ENCODE peak calls at places on chromosomes 5 and 9, in four cellular contexts. L is sigmoid colon, Z is psoas muscle, Q is IMR-90. J is an unnamed sample.
A peak's percentile ranks its signal among the peaks of the same experiment; 100 is the strongest.

GRCh38 chr9:76576344-76576743 is 117.4 kb downstream of the GCNT1 start:
- DNase-seq in L (peak; percentile 68), Z (no peak), Q (peak; percentile 66), J (no peak)

GRCh38 chr9:32378496-32378895 is 5.9 kb upstream of the ACO1 start:
- DNase-seq in Q (peak; percentile 81), Z (no peak), L (no peak), J (no peak)

GRCh38 chr5:9782806-9783560 is 152.8 kb upstream of the TAS2R1 start:
- DNase-seq in L (no peak), Q (peak; percentile 91), Z (no peak), J (no peak)

GRCh38 chr5:132905938-132906337 is 32.5 kb downstream of the LEAP2 start:
- DNase-seq in Z (no peak), L (no peak), Q (peak; percentile 50), J (no peak)

GRCh38 chr5:157456301-157456700 is 3.7 kb upstream of the NIPAL4 start:
- DNase-seq in Z (no peak), Q (no peak), L (no peak), J (peak; percentile 86)

GRCh38 chr5:107320851-107321250 is 349.9 kb downstream of the EFNA5 start:
- DNase-seq in L (no peak), Z (no peak), Q (no peak), J (no peak)

GRCh38 chr5:58149345-58149744 is 310.5 kb downstream of the PLK2 start:
- DNase-seq in Z (no peak), Q (peak; percentile 24), L (no peak), J (no peak)

GRCh38 chr9:130997925-130998595 is 10.9 kb upstream of the LAMC3 start:
- DNase-seq in L (no peak), Z (peak; percentile 81), Q (peak; percentile 54), J (peak; percentile 83)

GRCh38 chr5:66247176-66247960 is 103.3 kb downstream of the SREK1 start:
- DNase-seq in Q (peak; percentile 85), L (no peak), Z (no peak), J (no peak)

GRCh38 chr5:8907168-8907868 is 638.6 kb downstream of the SEMA5A start:
- DNase-seq in Q (peak; percentile 93), Z (no peak), L (no peak), J (no peak)

GRCh38 chr9:89291741-89292140 is 19.3 kb upstream of the CKS2 start:
- DNase-seq in Q (no peak), L (no peak), Z (no peak), J (no peak)

GRCh38 chr5:58974601-58975000 is 391.7 kb downstream of the RAB3C start:
- DNase-seq in Q (no peak), L (no peak), Z (no peak), J (no peak)

GRCh38 chr5:144313147-144313726 is 142.6 kb downstream of the KCTD16 start:
- DNase-seq in L (no peak), Q (no peak), Z (no peak), J (no peak)

GRCh38 chr5:152113401-152113800 is 188.8 kb upstream of the GLRA1 start:
- DNase-seq in Z (no peak), Q (no peak), L (no peak), J (no peak)

GRCh38 chr5:60404171-60404570 is 295.8 kb downstream of the DEPDC1B start:
- DNase-seq in Z (no peak), Q (no peak), L (no peak), J (no peak)

GRCh38 chr5:155733935-155734334 is 593.0 kb upstream of the SGCD start:
- DNase-seq in Q (no peak), Z (no peak), L (no peak), J (no peak)

GRCh38 chr5:169763437-169764301 is 126.6 kb downstream of the DOCK2 start:
- DNase-seq in L (no peak), Z (no peak), Q (peak; percentile 36), J (no peak)

GRCh38 chr5:150589791-150590601 is 50.5 kb upstream of the SYNPO start:
- DNase-seq in Q (peak; percentile 62), Z (peak; percentile 90), L (peak; percentile 92), J (no peak)

GRCh38 chr5:140111859-140112551 is 1.9 kb upstream of the PURA start:
- DNase-seq in Q (no peak), L (no peak), Z (no peak), J (no peak)

GRCh38 chr9:121362813-121363585 is 7.1 kb downstream of the STOM start:
- DNase-seq in Q (peak; percentile 52), Z (no peak), L (no peak), J (no peak)

GRCh38 chr5:173268750-173269580 is 34.0 kb upstream of the NKX2-5 start:
- DNase-seq in Z (no peak), L (no peak), Q (no peak), J (no peak)

GRCh38 chr5:172659909-172660628 is 19.0 kb downstream of the NEURL1B start:
- DNase-seq in Q (peak; percentile 94), L (peak; percentile 98), Z (peak; percentile 88), J (peak; percentile 92)

GRCh38 chr5:173825215-173825865 is 62.8 kb upstream of the CPEB4 start:
- DNase-seq in L (no peak), Z (peak; percentile 75), Q (no peak), J (peak; percentile 82)

GRCh38 chr5:13946111-13946510 is 1.6 kb upstream of the DNAH5 start:
- DNase-seq in Z (no peak), Q (peak; percentile 10), L (no peak), J (peak; percentile 14)

GRCh38 chr9:126116351-126117157 is 210.1 kb upstream of the MVB12B start:
- DNase-seq in L (peak; percentile 14), Z (no peak), Q (no peak), J (no peak)

GRCh38 chr9:28342815-28343338 is 769.6 kb upstream of the C9orf72 start:
- DNase-seq in L (no peak), Q (no peak), Z (no peak), J (no peak)

GRCh38 chr9:5095795-5096194 is 89.6 kb downstream of the INSL6 start:
- DNase-seq in Z (no peak), Q (no peak), L (no peak), J (no peak)

GRCh38 chr5:38540348-38540747 is 16.1 kb downstream of the LIFR start:
- DNase-seq in Q (no peak), Z (peak; percentile 82), L (no peak), J (no peak)
- H3K4me3 ChIP-seq in Q (no peak overlapping the region), Z (peak overlapping the region; percentile 42), L (no peak overlapping the region), J (no peak overlapping the region)

GRCh38 chr9:127912296-127912695 is 4.5 kb downstream of the ST6GALNAC4 start:
- DNase-seq in Z (peak; percentile 44), L (no peak), Q (no peak), J (no peak)

GRCh38 chr9:127908660-127908926 is 8.2 kb downstream of the ST6GALNAC4 start:
- DNase-seq in L (no peak), Q (no peak), Z (no peak), J (no peak)

GRCh38 chr9:127912882-127913281 is 4.0 kb downstream of the ST6GALNAC4 start:
- DNase-seq in Z (peak; percentile 41), Q (no peak), L (no peak), J (no peak)

GRCh38 chr9:127909839-127910273 is 7.0 kb downstream of the ST6GALNAC4 start:
- DNase-seq in Q (no peak), Z (peak; percentile 38), L (no peak), J (no peak)

DNA sequence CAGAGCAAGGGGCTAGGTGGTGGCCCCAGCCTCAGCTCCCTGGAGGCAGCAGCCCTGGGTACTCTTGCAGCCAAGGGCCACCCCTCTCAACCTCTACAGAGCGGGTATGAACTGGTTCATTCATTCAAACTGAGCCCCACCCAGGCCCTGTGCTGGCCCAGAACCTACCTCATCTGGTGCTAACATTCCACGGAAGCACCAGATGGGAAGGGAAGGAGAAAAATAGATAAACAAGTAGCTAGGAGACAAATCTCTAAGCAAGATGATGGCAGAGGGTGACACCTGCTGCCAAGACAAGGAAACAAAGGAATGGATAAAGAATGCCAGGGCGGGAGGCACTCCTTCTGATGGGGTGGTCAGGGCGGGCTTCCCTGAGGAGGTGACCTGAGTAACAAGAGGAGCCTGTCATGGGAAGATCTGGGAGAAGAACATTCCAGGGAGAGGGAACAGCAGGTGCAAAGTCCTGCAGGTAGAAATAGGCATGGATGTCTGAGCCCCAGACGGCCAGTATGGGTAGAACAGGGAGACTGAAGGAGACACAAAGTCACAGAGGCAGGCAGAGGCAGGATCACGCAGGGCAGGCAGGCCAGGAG is 6.1 kb downstream of the ST6GALNAC4 start:
- DNase-seq in Q (peak; percentile 47), Z (peak; percentile 46), L (no peak), J (no peak)
- TF ChIP-seq CTCF in Q (peak; percentile 37), Z (no peak), L (no peak), J (no peak)

DNA sequence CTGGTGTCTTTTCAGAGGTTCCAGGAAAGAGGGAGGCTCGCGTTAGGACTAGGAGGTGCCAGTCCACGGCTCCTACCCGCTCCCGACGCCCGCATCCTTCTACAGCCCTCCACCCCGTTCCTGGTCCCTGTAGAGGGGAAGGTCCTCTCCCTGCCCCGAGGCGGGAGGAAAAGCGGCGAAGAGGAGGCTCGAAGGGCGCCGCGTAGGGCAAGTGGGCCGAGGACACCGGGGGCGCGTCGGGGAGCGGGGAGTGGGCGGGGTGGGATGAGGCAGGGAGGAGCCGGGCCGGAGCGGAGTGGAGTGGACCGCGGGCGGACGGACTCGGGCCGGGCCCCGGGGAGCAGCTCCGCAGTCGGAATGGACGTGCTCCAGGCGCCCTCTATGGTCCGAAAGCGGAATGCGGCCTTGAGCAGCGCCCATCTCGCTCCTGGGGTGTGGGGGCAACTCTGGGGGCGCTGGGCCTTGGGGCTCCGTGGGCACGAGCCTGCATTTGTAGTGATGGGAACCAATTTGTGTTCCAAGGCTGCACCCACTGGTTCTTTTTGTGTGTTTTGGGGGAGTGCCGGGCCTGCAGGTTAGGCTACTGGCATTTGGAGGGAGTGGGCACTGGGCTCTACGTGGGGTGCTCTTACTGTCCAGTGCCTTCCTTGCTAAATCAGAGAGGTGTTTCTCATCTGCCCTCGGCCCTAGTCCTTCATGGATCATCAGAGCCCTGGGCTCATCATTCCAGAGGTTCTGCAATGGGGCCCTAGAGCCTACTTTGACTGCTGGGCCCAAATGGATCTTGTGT is 7.3 kb downstream of the IRX1 start:
- DNase-seq in Q (no peak), Z (no peak), L (no peak), J (peak; percentile 19)
- H3K4me3 ChIP-seq in Q (no peak overlapping the region), Z (no peak overlapping the region), L (peak overlapping the region; percentile 18), J (no peak overlapping the region)

GRCh38 chr5:95644351-95645042 is 2.1 kb upstream of the RFESD start:
- DNase-seq in Q (peak; percentile 65), Z (no peak), L (peak; percentile 80), J (peak; percentile 45)

GRCh38 chr5:95647886-95648860 is 1.6 kb downstream of the RFESD start:
- DNase-seq in L (no peak), Q (peak; percentile 26), Z (no peak), J (no peak)

GRCh38 chr5:95643152-95643551 is 3.4 kb upstream of the RFESD start:
- DNase-seq in Z (no peak), Q (no peak), L (no peak), J (no peak)

GRCh38 chr5:95647331-95647659 is 718 bp downstream of the RFESD start:
- DNase-seq in Z (no peak), L (no peak), Q (no peak), J (peak; percentile 12)

DNA sequence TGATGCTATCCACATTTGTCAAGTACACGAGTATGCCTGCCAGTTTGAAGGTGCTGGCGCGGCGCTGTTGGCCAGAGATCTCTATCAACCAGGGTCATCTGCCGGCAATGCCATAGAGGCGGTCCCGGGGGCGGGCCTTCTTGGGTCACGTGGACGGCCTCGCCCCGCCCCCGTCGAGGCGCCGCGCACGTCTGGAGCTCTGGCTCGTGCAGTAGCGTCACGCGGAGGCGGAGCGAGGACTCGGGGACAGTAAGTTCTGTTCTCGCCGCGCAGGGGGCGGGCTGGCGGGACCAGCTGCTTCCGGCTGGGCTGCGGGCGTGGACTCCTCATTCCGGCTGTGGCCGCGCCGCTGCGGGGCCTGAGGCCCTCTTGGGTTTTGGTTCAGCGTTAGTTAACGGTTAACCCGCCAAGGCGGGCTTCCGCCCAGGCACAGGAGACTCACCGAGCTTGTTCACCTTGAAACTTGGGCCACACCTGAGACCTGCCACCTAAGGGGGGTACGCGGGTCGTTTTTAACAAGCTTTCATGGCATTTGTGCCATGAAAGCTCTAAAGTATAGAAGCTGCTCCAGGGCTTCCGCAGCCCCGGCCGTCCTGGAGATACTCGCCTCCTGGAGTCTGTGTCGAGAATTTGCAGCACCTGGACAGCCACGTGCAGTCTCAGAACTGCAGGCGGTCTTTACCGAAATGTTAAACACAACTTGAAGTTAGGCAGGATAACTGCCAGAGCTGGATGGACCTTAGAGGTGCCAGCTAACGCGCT is at the start of gene RFESD:
- DNase-seq in Q (peak; percentile 93), Z (peak; percentile 100), L (peak; percentile 100), J (peak; percentile 95)
- TF ChIP-seq CTCF in Q (peak; percentile 10), Z (no peak), L (no peak), J (peak; percentile 40)